ENCODE peak calls at places on chromosomes 1 and 21, in nine cellular contexts. P is sigmoid colon, Q is B cell, S is ovary, Z is GM12864, R is A549, O is endothelial cell, Y is testis, X is OCI-LY7. H is an unnamed sample.

GRCh38 chr1:201014816-201015200 is 8.7 kb downstream of the KIF21B start:
- DNase-seq in P (no peak), Q (no peak), S (no peak), Z (no peak), R (no peak), O (no peak), Y (no peak), X (no peak), H (no peak)

GRCh38 chr1:47487332-47487731 is 49.5 kb downstream of the FOXD2 start:
- DNase-seq in P (no peak), Q (no peak), S (no peak), Z (no peak), R (no peak), O (no peak), Y (no peak), X (no peak), H (no peak)

GRCh38 chr21:45818904-45819285 is 162.7 kb upstream of the COL6A1 start:
- DNase-seq in P (peak), Q (no peak), S (no peak), Z (peak), R (peak), O (no peak), Y (no peak), X (no peak), H (no peak)

GRCh38 chr1:67966001-67966665 is 84.3 kb downstream of the DIRAS3 start:
- DNase-seq in P (no peak), Q (no peak), S (no peak), Z (no peak), R (no peak), O (no peak), Y (no peak), X (no peak), H (no peak)

GRCh38 chr1:162908780-162909179 is 47.8 kb upstream of the CCDC190 start:
- DNase-seq in P (no peak), Q (no peak), S (no peak), Z (no peak), R (peak), O (no peak), Y (no peak), X (no peak), H (no peak)

GRCh38 chr1:11594222-11594621 is 60.0 kb downstream of the FBXO2 start:
- DNase-seq in P (no peak), Q (no peak), S (no peak), Z (no peak), R (peak), O (peak), Y (no peak), X (no peak), H (no peak)

GRCh38 chr1:168664069-168664834 is 64.8 kb downstream of the DPT start:
- DNase-seq in P (no peak), Q (no peak), S (no peak), Z (no peak), R (no peak), O (no peak), Y (no peak), X (no peak), H (no peak)

GRCh38 chr1:162110910-162111309 is 41.4 kb downstream of the NOS1AP start:
- DNase-seq in P (no peak), Q (no peak), S (no peak), Z (no peak), R (no peak), O (no peak), Y (no peak), X (no peak), H (no peak)

GRCh38 chr1:15406911-15407559 is 2.7 kb upstream of the EFHD2 start:
- DNase-seq in P (peak), Q (no peak), S (no peak), Z (no peak), R (no peak), O (no peak), Y (no peak), X (no peak), H (no peak)

GRCh38 chr21:17613242-17613676 is 558 bp upstream of the BTG3 start:
- DNase-seq in P (peak), Q (no peak), S (peak), Z (no peak), R (peak), O (no peak), Y (peak), X (peak), H (no peak)

GRCh38 chr1:92262516-92262915 is 36.3 kb downstream of the GLMN start:
- DNase-seq in P (no peak), Q (no peak), S (no peak), Z (no peak), R (no peak), O (no peak), Y (no peak), X (no peak), H (no peak)

GRCh38 chr1:158999301-159000069 is 10.2 kb upstream of the IFI16 start:
- DNase-seq in P (peak), Q (no peak), S (peak), Z (no peak), R (peak), O (peak), Y (peak), X (no peak), H (peak)

GRCh38 chr1:81650741-81651140 is 150.0 kb upstream of the ADGRL2 start:
- DNase-seq in P (no peak), Q (no peak), S (no peak), Z (no peak), R (no peak), O (no peak), Y (no peak), X (no peak), H (no peak)

GRCh38 chr1:6523566-6523965 is 30.7 kb downstream of the NOL9 start:
- DNase-seq in P (no peak), Q (no peak), S (no peak), Z (no peak), R (peak), O (peak), Y (peak), X (peak), H (no peak)

GRCh38 chr1:233294991-233295774 is at the start of gene PCNX2:
- DNase-seq in P (peak), Q (peak), S (peak), Z (no peak), R (peak), O (peak), Y (peak), X (peak), H (peak)

GRCh38 chr21:17195965-17196364 is 316.9 kb upstream of the CXADR start:
- DNase-seq in P (no peak), Q (no peak), S (no peak), Z (no peak), R (no peak), O (no peak), Y (no peak), X (no peak), H (no peak)

GRCh38 chr21:23111070-23111605 is 2112.9 kb downstream of the NCAM2 start:
- DNase-seq in P (no peak), Q (no peak), S (no peak), Z (no peak), R (no peak), O (no peak), Y (no peak), X (no peak), H (no peak)

GRCh38 chr1:46110521-46110920 is 21.9 kb downstream of the PIK3R3 start:
- DNase-seq in P (no peak), Q (no peak), S (no peak), Z (no peak), R (no peak), O (no peak), Y (no peak), X (no peak), H (no peak)

GRCh38 chr1:230753191-230753585 is 6.0 kb downstream of the CAPN9 start:
- DNase-seq in P (no peak), Q (no peak), S (no peak), Z (no peak), R (no peak), O (no peak), Y (no peak), X (no peak), H (no peak)

GRCh38 chr1:209406111-209406654 is 177.3 kb upstream of the CAMK1G start:
- DNase-seq in P (no peak), Q (no peak), S (no peak), Z (no peak), R (no peak), O (no peak), Y (no peak), X (no peak), H (no peak)

GRCh38 chr1:54995835-54996234 is 2.9 kb upstream of the BSND start:
- DNase-seq in P (no peak), Q (no peak), S (no peak), Z (no peak), R (no peak), O (no peak), Y (no peak), X (no peak), H (no peak)

GRCh38 chr1:182676321-182676720 is 8.1 kb downstream of the RGS8 start:
- DNase-seq in P (no peak), Q (no peak), S (no peak), Z (no peak), R (no peak), O (no peak), Y (no peak), X (no peak), H (no peak)

GRCh38 chr1:53431725-53432306 is 27.4 kb upstream of the DMRTB1 start:
- DNase-seq in P (no peak), Q (no peak), S (no peak), Z (no peak), R (no peak), O (no peak), Y (no peak), X (no peak), H (no peak)

GRCh38 chr1:36738245-36738644 is 255.5 kb upstream of the CSF3R start:
- DNase-seq in P (no peak), Q (no peak), S (no peak), Z (no peak), R (no peak), O (no peak), Y (no peak), X (no peak), H (no peak)

GRCh38 chr1:33918368-33918767 is 54.5 kb downstream of the HMGB4 start:
- DNase-seq in P (no peak), Q (no peak), S (no peak), Z (no peak), R (no peak), O (no peak), Y (no peak), X (no peak), H (no peak)

GRCh38 chr1:227035316-227035715 is 95.2 kb downstream of the COQ8A start:
- DNase-seq in P (no peak), Q (no peak), S (no peak), Z (no peak), R (no peak), O (no peak), Y (no peak), X (no peak), H (no peak)

GRCh38 chr1:68046885-68047658 is 3.4 kb downstream of the DIRAS3 start:
- DNase-seq in P (no peak), Q (no peak), S (no peak), Z (no peak), R (no peak), O (no peak), Y (no peak), X (no peak), H (no peak)

GRCh38 chr1:41535236-41535720 is 50.8 kb upstream of the EDN2 start:
- DNase-seq in P (peak), Q (no peak), S (peak), Z (no peak), R (no peak), O (no peak), Y (no peak), X (no peak), H (no peak)

GRCh38 chr1:54227091-54227602 is 27.2 kb downstream of the MRPL37 start:
- DNase-seq in P (no peak), Q (no peak), S (peak), Z (no peak), R (peak), O (no peak), Y (peak), X (no peak), H (no peak)

GRCh38 chr1:180674603-180675530 is 43.0 kb downstream of the XPR1 start:
- DNase-seq in P (no peak), Q (no peak), S (no peak), Z (no peak), R (peak), O (no peak), Y (no peak), X (no peak), H (no peak)

GRCh38 chr1:86913399-86913895 is 479 bp downstream of the SELENOF start:
- DNase-seq in P (no peak), Q (peak), S (peak), Z (peak), R (peak), O (peak), Y (peak), X (peak), H (no peak)

GRCh38 chr1:214363386-214363785 is 82.4 kb downstream of the SMYD2 start:
- DNase-seq in P (no peak), Q (no peak), S (no peak), Z (no peak), R (no peak), O (no peak), Y (no peak), X (no peak), H (no peak)

DNA sequence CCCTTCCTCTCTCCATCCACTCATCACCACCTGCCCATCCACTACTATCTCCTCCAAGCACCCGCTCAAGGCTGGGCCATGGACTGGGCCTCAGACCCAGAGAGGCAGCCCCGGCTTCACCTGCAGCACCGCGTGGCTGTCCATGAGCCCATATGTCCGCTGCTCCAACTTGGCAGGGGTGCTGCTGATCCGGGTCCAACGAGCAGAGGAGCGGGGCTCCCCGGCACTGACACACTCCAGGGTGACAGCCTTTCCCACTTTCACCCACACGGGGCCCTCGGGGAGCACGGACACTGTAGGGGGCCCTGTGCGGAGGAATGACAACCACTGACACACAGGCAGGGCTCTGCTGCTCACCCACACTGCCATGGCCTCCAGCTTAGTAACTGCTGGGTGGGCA is 28.9 kb downstream of the LDLRAD2 start:
- DNase-seq in P (no peak), Q (no peak), S (no peak), Z (no peak), R (no peak), O (no peak), Y (no peak), X (no peak), H (no peak)
- TF ChIP-seq CTCF in P (no peak), Q (no peak), S (no peak), Z (no peak), R (no peak), O (no peak), Y (no peak), X (no peak), H (no peak)

GRCh38 chr1:95752515-95753381 is 518.7 kb downstream of the RWDD3 start:
- DNase-seq in P (no peak), Q (no peak), S (no peak), Z (no peak), R (no peak), O (no peak), Y (no peak), X (no peak), H (no peak)
- TF ChIP-seq CTCF in P (no peak), Q (no peak), S (no peak), Z (no peak), R (no peak), O (no peak), Y (no peak), X (no peak), H (no peak)

GRCh38 chr21:31511258-31511657 is 148.2 kb upstream of the SOD1 start:
- DNase-seq in P (no peak), Q (no peak), S (no peak), Z (no peak), R (no peak), O (no peak), Y (no peak), X (no peak), H (no peak)

GRCh38 chr21:31518580-31518979 is 140.9 kb upstream of the SOD1 start:
- DNase-seq in P (no peak), Q (no peak), S (no peak), Z (no peak), R (no peak), O (no peak), Y (no peak), X (no peak), H (no peak)

GRCh38 chr21:31517664-31518402 is 141.7 kb upstream of the SOD1 start:
- DNase-seq in P (no peak), Q (no peak), S (no peak), Z (no peak), R (no peak), O (no peak), Y (no peak), X (no peak), H (no peak)

GRCh38 chr21:31515253-31515652 is 144.2 kb upstream of the SOD1 start:
- DNase-seq in P (no peak), Q (no peak), S (no peak), Z (no peak), R (no peak), O (no peak), Y (no peak), X (no peak), H (no peak)

GRCh38 chr21:31514598-31514997 is 144.9 kb upstream of the SOD1 start:
- DNase-seq in P (no peak), Q (no peak), S (no peak), Z (no peak), R (no peak), O (peak), Y (peak), X (no peak), H (peak)
- TF ChIP-seq CTCF in P (no peak), Q (no peak), S (no peak), Z (no peak), R (no peak), O (no peak), Y (no peak), X (no peak), H (peak)

DNA sequence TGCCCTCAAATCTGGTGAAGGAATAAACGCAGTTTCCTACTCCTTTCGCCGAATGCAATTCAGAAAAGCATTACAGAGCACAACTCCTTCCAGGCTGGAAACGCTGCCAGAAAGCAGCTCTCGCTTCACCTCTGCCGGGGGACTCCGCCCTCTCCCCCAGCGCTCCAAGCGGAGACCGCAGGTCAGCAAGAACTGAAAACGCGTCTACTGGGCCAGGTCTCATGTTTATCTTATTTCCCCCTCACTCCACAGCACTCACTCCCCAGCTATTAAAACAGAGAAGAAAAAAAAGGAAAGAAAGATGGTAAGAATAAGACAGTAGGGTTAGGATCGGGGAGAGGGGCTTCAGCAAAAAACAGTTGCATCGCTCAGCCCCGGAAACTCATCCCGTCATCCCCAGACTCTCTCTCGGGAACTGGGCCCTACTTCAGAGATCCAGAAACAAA is 833 bp upstream of the RCOR3 start:
- DNase-seq in P (peak), Q (peak), S (peak), Z (peak), R (peak), O (peak), Y (peak), X (peak), H (peak)
- TF ChIP-seq CTCF in P (peak), Q (no peak), S (no peak), Z (peak), R (no peak), O (no peak), Y (no peak), X (no peak), H (no peak)

H was measured in neural crest cell.